ENCODE peak calls at places on chromosome 6, in four cellular contexts. R is suprapubic skin, V is GM13976, O is psoas muscle. B is an unnamed sample.

GRCh38 chr6:17423018-17423417 is 29.6 kb downstream of the CAP2 start:
- DNase-seq in R (no peak), V (no peak), O (no peak), B (no peak)

GRCh38 chr6:22668307-22668706 is 98.9 kb downstream of the HDGFL1 start:
- DNase-seq in R (no peak), V (no peak), O (no peak), B (no peak)

GRCh38 chr6:89400912-89401399 is 11.1 kb downstream of the RRAGD start:
- DNase-seq in R (no peak), V (no peak), O (no peak), B (no peak)

GRCh38 chr6:125812394-125813231 is 21.9 kb downstream of the NCOA7 start:
- DNase-seq in R (no peak), V (no peak), O (no peak), B (no peak)

GRCh38 chr6:100267002-100267401 is 197.7 kb downstream of the SIM1 start:
- DNase-seq in R (no peak), V (no peak), O (no peak), B (no peak)

GRCh38 chr6:115133790-115134189 is 791.0 kb upstream of the HS3ST5 start:
- DNase-seq in R (no peak), V (no peak), O (no peak), B (no peak)

GRCh38 chr6:79570129-79570801 is 33.0 kb upstream of the LCA5 start:
- DNase-seq in R (no peak), V (no peak), O (no peak), B (no peak)

GRCh38 chr6:76703285-76703684 is 630.8 kb upstream of the IMPG1 start:
- DNase-seq in R (no peak), V (no peak), O (no peak), B (no peak)

GRCh38 chr6:108904731-108905130 is 56.5 kb downstream of the ARMC2 start:
- DNase-seq in R (no peak), V (peak), O (no peak), B (peak)

GRCh38 chr6:23533954-23534725 is 591.9 kb upstream of the NRSN1 start:
- DNase-seq in R (no peak), V (no peak), O (no peak), B (no peak)

GRCh38 chr6:20056350-20056992 is 155.8 kb downstream of the MBOAT1 start:
- DNase-seq in R (no peak), V (peak), O (no peak), B (peak)

GRCh38 chr6:15184441-15184861 is 61.4 kb upstream of the JARID2 start:
- DNase-seq in R (no peak), V (peak), O (no peak), B (peak)

GRCh38 chr6:53437557-53438202 is 88.9 kb upstream of the ELOVL5 start:
- DNase-seq in R (no peak), V (peak), O (no peak), B (peak)

GRCh38 chr6:116572162-116572561 is 858 bp downstream of the RWDD1 start:
- DNase-seq in R (no peak), V (no peak), O (peak), B (peak)

GRCh38 chr6:154615483-154616025 is 105.1 kb upstream of the CNKSR3 start:
- DNase-seq in R (no peak), V (no peak), O (peak), B (no peak)

GRCh38 chr6:165967768-165968408 is 199.8 kb downstream of the TBXT start:
- DNase-seq in R (no peak), V (no peak), O (no peak), B (no peak)

GRCh38 chr6:84738996-84739865 is 25.2 kb downstream of the TBX18 start:
- DNase-seq in R (no peak), V (no peak), O (no peak), B (no peak)

GRCh38 chr6:155491421-155491820 is 35.8 kb upstream of the NOX3 start:
- DNase-seq in R (no peak), V (no peak), O (no peak), B (no peak)

GRCh38 chr6:83517500-83517899 is 5.2 kb downstream of the PRSS35 start:
- DNase-seq in R (no peak), V (no peak), O (no peak), B (no peak)

GRCh38 chr6:64411226-64411625 is 775.6 kb downstream of the PHF3 start:
- DNase-seq in R (no peak), V (no peak), O (no peak), B (no peak)

GRCh38 chr6:116096979-116097816 is 3.5 kb upstream of the NT5DC1 start:
- DNase-seq in R (no peak), V (no peak), O (no peak), B (no peak)

GRCh38 chr6:160258346-160259142 is at the start of gene SLC22A2:
- DNase-seq in R (no peak), V (no peak), O (no peak), B (no peak)

GRCh38 chr6:150266963-150267685 is 101.7 kb upstream of the IYD start:
- DNase-seq in R (no peak), V (no peak), O (no peak), B (no peak)

GRCh38 chr6:168138436-168138835 is 59.4 kb upstream of the FRMD1 start:
- DNase-seq in R (peak), V (no peak), O (no peak), B (no peak)

GRCh38 chr6:28896505-28897392 is 27.0 kb downstream of the TRIM27 start:
- DNase-seq in R (peak), V (peak), O (peak), B (peak)

GRCh38 chr6:166629628-166630027 is 2.6 kb upstream of the RPS6KA2 start:
- DNase-seq in R (no peak), V (no peak), O (no peak), B (no peak)

GRCh38 chr6:16925461-16925860 is 164.2 kb upstream of the ATXN1 start:
- DNase-seq in R (no peak), V (no peak), O (no peak), B (no peak)

GRCh38 chr6:167659016-167659415 is 167.7 kb upstream of the AFDN start:
- DNase-seq in R (peak), V (no peak), O (no peak), B (no peak)

GRCh38 chr6:137904822-137905617 is 38.0 kb downstream of the TNFAIP3 start:
- DNase-seq in R (no peak), V (peak), O (no peak), B (no peak)

GRCh38 chr6:54715990-54716389 is 130.6 kb upstream of the FAM83B start:
- DNase-seq in R (no peak), V (no peak), O (no peak), B (no peak)

GRCh38 chr6:110320307-110320706 is 37.8 kb downstream of the METTL24 start:
- DNase-seq in R (no peak), V (no peak), O (no peak), B (no peak)

GRCh38 chr6:146297815-146298214 is 245.8 kb upstream of the RAB32 start:
- DNase-seq in R (no peak), V (no peak), O (no peak), B (no peak)

GRCh38 chr6:156977527-156978291 is 200.5 kb downstream of the ARID1B start:
- DNase-seq in R (no peak), V (no peak), O (no peak), B (no peak)

GRCh38 chr6:41723178-41723935 is 12.1 kb downstream of the TFEB start:
- DNase-seq in R (peak), V (peak), O (peak), B (peak)

GRCh38 chr6:76706086-76706485 is 633.6 kb upstream of the IMPG1 start:
- DNase-seq in R (no peak), V (no peak), O (no peak), B (no peak)

GRCh38 chr6:159074120-159074684 is 29.4 kb upstream of the TAGAP start:
- DNase-seq in R (no peak), V (no peak), O (no peak), B (no peak)

GRCh38 chr6:112337209-112337638 is 9.9 kb upstream of the RFPL4B start:
- DNase-seq in R (no peak), V (no peak), O (peak), B (no peak)

GRCh38 chr6:11714116-11714797 is 64.3 kb downstream of the ADTRP start:
- DNase-seq in R (no peak), V (peak), O (no peak), B (peak)

GRCh38 chr6:3453410-3453809 is 3.4 kb downstream of the SLC22A23 start:
- DNase-seq in R (no peak), V (no peak), O (no peak), B (no peak)
- TF ChIP-seq CTCF in R (no peak), V (no peak), O (no peak), B (peak)

GRCh38 chr6:44077201-44077946 is 49.9 kb downstream of the MRPL14 start:
- DNase-seq in R (peak), V (no peak), O (no peak), B (no peak)

GRCh38 chr6:44078219-44078794 is 48.9 kb downstream of the MRPL14 start:
- DNase-seq in R (no peak), V (no peak), O (no peak), B (no peak)

GRCh38 chr6:44076016-44076365 is 51.3 kb downstream of the MRPL14 start:
- DNase-seq in R (peak), V (no peak), O (no peak), B (no peak)

GRCh38 chr6:44075137-44076015 is 51.9 kb downstream of the MRPL14 start:
- DNase-seq in R (peak), V (no peak), O (no peak), B (no peak)

GRCh38 chr6:44076366-44077200 is 50.7 kb downstream of the MRPL14 start:
- DNase-seq in R (peak), V (peak), O (peak), B (peak)
- TF ChIP-seq CTCF in R (no peak), V (no peak), O (no peak), B (no peak)

GRCh38 chr6:31922942-31923341 is 4.6 kb upstream of the C2 start:
- DNase-seq in R (no peak), V (no peak), O (no peak), B (no peak)
- TF ChIP-seq CTCF in R (no peak), V (peak), O (no peak), B (peak)

GRCh38 chr6:4790158-4790899 is 14.1 kb downstream of the CDYL start:
- DNase-seq in R (no peak), V (no peak), O (no peak), B (no peak)
- TF ChIP-seq CTCF in R (no peak), V (no peak), O (peak), B (peak)

GRCh38 chr6:118896339-118897136 is 2.6 kb downstream of the ASF1A start:
- DNase-seq in R (no peak), V (peak), O (no peak), B (peak)
- TF ChIP-seq CTCF in R (no peak), V (no peak), O (peak), B (peak)

GRCh38 chr6:169217972-169218371 is 35.7 kb downstream of the THBS2 start:
- DNase-seq in R (no peak), V (no peak), O (no peak), B (no peak)
- TF ChIP-seq CTCF in R (no peak), V (no peak), O (no peak), B (no peak)

GRCh38 chr6:143337201-143337949 is 113.1 kb downstream of the ADAT2 start:
- DNase-seq in R (no peak), V (no peak), O (peak), B (peak)
- TF ChIP-seq CTCF in R (no peak), V (peak), O (peak), B (peak)

B was measured in GM10248.